ENCODE peak calls at places on chromosome 18, in eight cellular contexts. A is body of pancreas, K is GM12892, C is gastrocnemius medialis, R is breast epithelium, V is heart left ventricle, D is HCT116, O is tibial nerve. U is an unnamed sample.

GRCh38 chr18:62928316-62928715 is 213.0 kb downstream of the PHLPP1 start:
- DNase-seq in A (no peak), K (no peak), C (no peak), R (no peak), V (no peak), D (no peak), O (no peak), U (no peak)

GRCh38 chr18:8744656-8745055 is 39.3 kb downstream of the MTCL1 start:
- DNase-seq in A (no peak), K (no peak), C (no peak), R (no peak), V (no peak), D (no peak), O (no peak), U (no peak)

GRCh38 chr18:2850816-2851215 is 4.0 kb downstream of the EMILIN2 start:
- DNase-seq in A (no peak), K (no peak), C (no peak), R (no peak), V (no peak), D (no peak), O (no peak), U (no peak)

GRCh38 chr18:25166113-25166512 is 185.9 kb downstream of the ZNF521 start:
- DNase-seq in A (no peak), K (no peak), C (no peak), R (no peak), V (no peak), D (no peak), O (no peak), U (no peak)

GRCh38 chr18:73979742-73980141 is 167.9 kb downstream of the FBXO15 start:
- DNase-seq in A (no peak), K (no peak), C (no peak), R (no peak), V (no peak), D (no peak), O (no peak), U (no peak)

GRCh38 chr18:24987271-24987932 is 364.6 kb downstream of the ZNF521 start:
- DNase-seq in A (no peak), K (no peak), C (peak), R (no peak), V (no peak), D (no peak), O (peak), U (peak)

GRCh38 chr18:12041561-12041960 is 52.1 kb upstream of the ANKRD62 start:
- DNase-seq in A (no peak), K (no peak), C (no peak), R (no peak), V (no peak), D (no peak), O (no peak), U (peak)

GRCh38 chr18:41320090-41320489 is 634.9 kb upstream of the PIK3C3 start:
- DNase-seq in A (no peak), K (no peak), C (no peak), R (no peak), V (no peak), D (no peak), O (no peak), U (no peak)

GRCh38 chr18:28112056-28112470 is 64.9 kb downstream of the CDH2 start:
- DNase-seq in A (no peak), K (no peak), C (no peak), R (no peak), V (no peak), D (no peak), O (no peak), U (no peak)

GRCh38 chr18:36809590-36810381 is 19.0 kb downstream of the TPGS2 start:
- DNase-seq in A (peak), K (peak), C (peak), R (no peak), V (peak), D (peak), O (no peak), U (peak)

GRCh38 chr18:23135679-23136325 is 517 bp downstream of the CABLES1 start:
- DNase-seq in A (peak), K (peak), C (no peak), R (peak), V (peak), D (no peak), O (no peak), U (no peak)

GRCh38 chr18:28062446-28062845 is 114.5 kb downstream of the CDH2 start:
- DNase-seq in A (no peak), K (no peak), C (no peak), R (no peak), V (no peak), D (no peak), O (no peak), U (no peak)

GRCh38 chr18:34084635-34085034 is 140.1 kb downstream of the NOL4 start:
- DNase-seq in A (no peak), K (no peak), C (no peak), R (no peak), V (no peak), D (no peak), O (no peak), U (no peak)

GRCh38 chr18:183769-184168 is 25.4 kb downstream of the USP14 start:
- DNase-seq in A (no peak), K (no peak), C (no peak), R (no peak), V (no peak), D (no peak), O (no peak), U (no peak)

GRCh38 chr18:29164020-29164706 is 987.2 kb upstream of the CDH2 start:
- DNase-seq in A (no peak), K (no peak), C (no peak), R (no peak), V (no peak), D (peak), O (no peak), U (no peak)

GRCh38 chr18:32549248-32549842 is 78.7 kb upstream of the GAREM1 start:
- DNase-seq in A (peak), K (peak), C (no peak), R (no peak), V (peak), D (peak), O (no peak), U (no peak)

GRCh38 chr18:13522861-13523660 is 203.3 kb downstream of the FAM210A start:
- DNase-seq in A (no peak), K (no peak), C (no peak), R (no peak), V (no peak), D (no peak), O (no peak), U (no peak)

GRCh38 chr18:62183578-62184195 is 3.2 kb downstream of the PIGN start:
- DNase-seq in A (peak), K (no peak), C (no peak), R (no peak), V (no peak), D (peak), O (no peak), U (no peak)

GRCh38 chr18:57771183-57771582 is 31.9 kb downstream of the ATP8B1 start:
- DNase-seq in A (no peak), K (no peak), C (no peak), R (no peak), V (no peak), D (no peak), O (no peak), U (peak)

GRCh38 chr18:2547477-2548087 is 23.7 kb downstream of the METTL4 start:
- DNase-seq in A (no peak), K (no peak), C (no peak), R (no peak), V (no peak), D (peak), O (no peak), U (no peak)

GRCh38 chr18:8654482-8655451 is 45.5 kb downstream of the RAB12 start:
- DNase-seq in A (no peak), K (no peak), C (no peak), R (no peak), V (no peak), D (no peak), O (no peak), U (no peak)

GRCh38 chr18:48609114-48609513 is 70.3 kb downstream of the CTIF start:
- DNase-seq in A (no peak), K (no peak), C (no peak), R (no peak), V (no peak), D (no peak), O (no peak), U (no peak)

GRCh38 chr18:57063601-57064000 is 83.3 kb upstream of the BOD1L2 start:
- DNase-seq in A (no peak), K (no peak), C (no peak), R (no peak), V (no peak), D (no peak), O (no peak), U (no peak)

GRCh38 chr18:10736984-10737383 is 211.2 kb downstream of the NAPG start:
- DNase-seq in A (no peak), K (no peak), C (no peak), R (no peak), V (no peak), D (no peak), O (no peak), U (no peak)

GRCh38 chr18:42086288-42086687 is 131.3 kb downstream of the PIK3C3 start:
- DNase-seq in A (no peak), K (no peak), C (no peak), R (no peak), V (no peak), D (no peak), O (no peak), U (no peak)

GRCh38 chr18:34592961-34593382 is 117.1 kb upstream of the DTNA start:
- DNase-seq in A (peak), K (no peak), C (peak), R (peak), V (peak), D (no peak), O (no peak), U (no peak)

GRCh38 chr18:44677933-44678332 is 2.8 kb upstream of the SETBP1 start:
- DNase-seq in A (no peak), K (no peak), C (no peak), R (no peak), V (no peak), D (no peak), O (no peak), U (no peak)

GRCh38 chr18:44678725-44679055 is 2.0 kb upstream of the SETBP1 start:
- DNase-seq in A (no peak), K (no peak), C (no peak), R (no peak), V (no peak), D (no peak), O (no peak), U (no peak)

GRCh38 chr18:44680271-44681038 is at the start of gene SETBP1:
- DNase-seq in A (peak), K (peak), C (peak), R (peak), V (peak), D (no peak), O (peak), U (peak)

GRCh38 chr18:44679912-44680270 is 797 bp upstream of the SETBP1 start:
- DNase-seq in A (peak), K (peak), C (peak), R (peak), V (peak), D (no peak), O (peak), U (no peak)

GRCh38 chr18:44679056-44679911 is 1.4 kb upstream of the SETBP1 start:
- DNase-seq in A (peak), K (peak), C (peak), R (peak), V (peak), D (no peak), O (peak), U (peak)
- TF ChIP-seq POLR2A in A (peak), K (peak), C (peak), R (peak), V (peak), D (no peak), O (peak), U (no peak)

DNA sequence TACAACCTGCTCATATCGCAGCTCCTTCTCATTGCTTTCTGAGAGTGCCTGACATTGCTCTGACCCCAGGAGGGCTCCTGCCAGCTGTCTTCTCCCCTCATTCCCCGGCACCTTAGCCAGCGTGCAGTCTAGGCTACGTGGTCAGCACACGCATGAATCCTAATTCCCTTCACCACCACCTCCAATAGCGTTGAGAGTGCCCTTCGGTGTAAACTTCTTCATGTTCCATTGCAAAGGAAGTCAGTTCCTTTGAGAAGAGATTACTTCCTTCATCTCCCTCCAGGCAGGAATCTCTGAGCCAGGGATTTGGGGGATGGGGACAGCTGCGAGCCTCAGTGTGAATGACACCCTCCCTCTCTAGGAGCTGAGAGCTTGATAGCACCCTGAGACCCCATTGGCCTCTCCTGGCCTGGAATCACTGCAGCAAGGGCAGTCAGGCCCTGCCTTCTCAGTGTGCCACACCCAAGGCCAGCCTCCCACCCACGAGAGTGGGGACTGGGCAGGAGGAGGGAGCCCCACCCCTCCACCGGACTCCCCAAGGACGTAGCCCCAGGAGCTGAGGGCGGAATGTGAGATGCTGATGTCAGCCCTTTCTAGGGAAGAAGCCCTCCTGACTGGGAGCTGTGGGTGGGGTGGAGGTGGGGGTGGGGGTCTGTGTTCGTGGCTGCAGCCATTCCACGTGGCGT is 53.4 kb downstream of the SLC66A2 start:
- DNase-seq in A (peak), K (no peak), C (no peak), R (no peak), V (no peak), D (no peak), O (no peak), U (no peak)
- TF ChIP-seq POLR2A in A (no peak), K (no peak), C (no peak), R (no peak), V (no peak), D (no peak), O (no peak), U (no peak)

DNA sequence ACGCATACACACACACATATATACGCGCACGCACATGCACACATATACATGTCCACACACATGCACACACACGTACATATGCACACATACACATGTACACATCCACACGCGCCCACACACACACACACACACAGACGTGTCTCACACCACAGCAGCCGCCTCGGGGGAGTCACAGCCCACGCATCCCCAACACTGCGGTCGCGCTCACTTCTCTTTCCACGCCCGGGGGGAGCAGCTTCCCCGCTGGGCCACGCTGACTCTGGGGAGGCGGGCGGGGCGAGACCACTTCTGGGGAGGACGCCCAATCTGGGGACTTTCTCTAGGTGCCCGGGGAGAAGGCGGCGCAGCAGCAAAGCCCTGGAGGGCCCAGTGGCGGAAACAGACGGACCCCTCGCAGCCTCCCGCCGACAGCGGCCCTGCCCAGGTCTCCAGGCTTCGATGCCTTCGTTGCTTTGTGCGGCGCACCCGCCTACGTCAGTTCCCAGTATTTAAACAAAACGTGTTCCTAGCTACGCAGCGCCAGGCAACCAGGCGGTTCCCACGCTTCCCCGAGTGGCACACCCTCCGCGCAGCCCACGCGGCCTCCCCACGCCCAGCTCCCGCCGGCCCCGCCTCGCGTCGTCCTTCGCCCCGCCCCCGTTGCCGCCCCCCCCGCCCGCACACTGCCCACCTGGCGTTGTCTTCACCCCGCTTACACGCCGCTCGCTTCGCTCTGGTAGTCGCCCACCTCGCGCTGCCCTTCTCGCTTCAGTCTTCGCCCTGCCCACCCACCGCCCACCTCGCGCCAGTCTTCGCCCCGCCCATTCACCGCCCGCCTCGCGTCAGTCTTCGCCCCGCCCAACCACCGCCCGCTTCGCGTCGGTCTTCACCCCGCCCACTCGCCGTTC is 810 bp upstream of the RBFA start:
- DNase-seq in A (no peak), K (no peak), C (no peak), R (peak), V (no peak), D (no peak), O (no peak), U (peak)
- TF ChIP-seq POLR2A in A (peak), K (peak), C (no peak), R (no peak), V (peak), D (no peak), O (peak), U (no peak)

GRCh38 chr18:44579745-44580144 is 100.9 kb upstream of the SETBP1 start:
- DNase-seq in A (no peak), K (no peak), C (no peak), R (no peak), V (no peak), D (no peak), O (no peak), U (no peak)

GRCh38 chr18:44584900-44585299 is 95.8 kb upstream of the SETBP1 start:
- DNase-seq in A (no peak), K (no peak), C (no peak), R (no peak), V (no peak), D (no peak), O (no peak), U (no peak)

GRCh38 chr18:44582432-44582831 is 98.3 kb upstream of the SETBP1 start:
- DNase-seq in A (no peak), K (no peak), C (no peak), R (no peak), V (no peak), D (no peak), O (no peak), U (no peak)

GRCh38 chr18:44579028-44579692 is 101.5 kb upstream of the SETBP1 start:
- DNase-seq in A (peak), K (peak), C (no peak), R (no peak), V (no peak), D (no peak), O (no peak), U (no peak)

DNA sequence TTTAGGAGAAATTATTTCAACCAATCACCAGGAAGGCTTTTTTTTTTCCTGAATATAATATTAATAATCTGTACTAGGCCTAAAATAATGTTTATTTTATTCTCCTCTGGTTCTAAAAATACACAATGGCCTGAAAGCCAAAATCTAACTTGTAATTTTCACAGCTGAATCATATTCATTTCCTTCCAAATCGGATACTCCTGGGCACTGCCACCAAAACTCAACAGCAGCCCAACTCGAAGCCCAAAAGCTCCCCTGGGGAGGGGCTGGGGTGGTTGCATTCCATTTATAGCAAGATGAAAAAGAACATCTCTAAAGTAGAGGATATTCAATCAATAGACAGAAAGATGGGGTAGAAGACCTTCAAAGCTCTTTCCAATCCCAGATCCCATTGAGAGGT is 100.5 kb upstream of the SETBP1 start:
- DNase-seq in A (no peak), K (no peak), C (no peak), R (no peak), V (no peak), D (no peak), O (no peak), U (no peak)
- TF ChIP-seq POLR2A in A (no peak), K (no peak), C (no peak), R (no peak), V (no peak), D (no peak), O (no peak), U (no peak)

U was measured in lower leg skin.